ENCODE peak calls at places on chromosomes 2 and 18, in nine cellular contexts. R is GM13976, G is bronchial epithelial cell, H is adrenal gland, X is HL-60, V is progenitor cell of endocrine pancreas, T is ovary, B is lower lobe of right lung, L is BJ. Q is an unnamed sample.

GRCh38 chr18:40984856-40985255 is 970.2 kb upstream of the PIK3C3 start:
- DNase-seq in V (no peak), R (no peak), T (no peak), X (no peak), L (no peak), G (peak), H (no peak), B (no peak), Q (peak)

GRCh38 chr2:127479219-127479825 is 47.0 kb downstream of the IWS1 start:
- DNase-seq in T (no peak), G (peak), V (no peak), X (peak), H (no peak), L (peak), R (peak), B (no peak), Q (peak)

GRCh38 chr2:207825033-207825957 is 55.6 kb upstream of the FZD5 start:
- DNase-seq in B (no peak), L (no peak), X (no peak), V (no peak), G (no peak), R (no peak), H (no peak), T (no peak), Q (no peak)

GRCh38 chr2:119897996-119898395 is 114.9 kb upstream of the EPB41L5 start:
- DNase-seq in V (no peak), B (no peak), X (no peak), T (no peak), H (no peak), R (no peak), G (no peak), L (no peak), Q (no peak)

GRCh38 chr2:62568983-62569837 is 63.2 kb upstream of the TMEM17 start:
- DNase-seq in V (no peak), B (no peak), L (no peak), G (peak), T (no peak), R (no peak), X (no peak), H (no peak), Q (peak)

GRCh38 chr2:164910091-164910899 is 45.0 kb downstream of the SLC38A11 start:
- DNase-seq in T (no peak), R (no peak), V (no peak), G (peak), L (no peak), X (no peak), H (peak), B (no peak), Q (peak)

GRCh38 chr18:26723986-26724385 is 141.5 kb downstream of the AQP4 start:
- DNase-seq in X (peak), L (no peak), H (no peak), B (no peak), T (no peak), G (peak), V (no peak), R (no peak), Q (no peak)

GRCh38 chr2:232632904-232633412 is 446 bp upstream of the EFHD1 start:
- DNase-seq in G (no peak), X (no peak), L (peak), V (peak), B (no peak), T (peak), H (peak), R (no peak), Q (peak)

GRCh38 chr2:226798422-226799210 is 1.0 kb downstream of the IRS1 start:
- DNase-seq in X (no peak), T (peak), R (peak), V (no peak), H (peak), L (no peak), G (no peak), B (peak), Q (peak)
- TF ChIP-seq CTCF in X (no peak), T (no peak), R (peak), V (peak), H (no peak), L (peak), G (peak), B (no peak), Q (peak)

GRCh38 chr2:202910687-202911086 is 786 bp downstream of the WDR12 start:
- DNase-seq in L (no peak), X (no peak), B (no peak), H (no peak), T (no peak), R (no peak), G (no peak), V (no peak), Q (no peak)

GRCh38 chr2:202911203-202911512 is 315 bp downstream of the WDR12 start:
- DNase-seq in G (no peak), H (no peak), X (no peak), B (no peak), V (no peak), R (no peak), L (no peak), T (peak), Q (no peak)

GRCh38 chr2:202909394-202910192 is 1.9 kb downstream of the WDR12 start:
- DNase-seq in X (peak), H (no peak), T (no peak), L (no peak), G (no peak), R (no peak), V (no peak), B (no peak), Q (peak)

GRCh38 chr2:202908186-202908585 is 3.3 kb downstream of the WDR12 start:
- DNase-seq in H (no peak), V (no peak), G (no peak), T (no peak), X (no peak), B (no peak), R (no peak), L (no peak), Q (no peak)

DNA sequence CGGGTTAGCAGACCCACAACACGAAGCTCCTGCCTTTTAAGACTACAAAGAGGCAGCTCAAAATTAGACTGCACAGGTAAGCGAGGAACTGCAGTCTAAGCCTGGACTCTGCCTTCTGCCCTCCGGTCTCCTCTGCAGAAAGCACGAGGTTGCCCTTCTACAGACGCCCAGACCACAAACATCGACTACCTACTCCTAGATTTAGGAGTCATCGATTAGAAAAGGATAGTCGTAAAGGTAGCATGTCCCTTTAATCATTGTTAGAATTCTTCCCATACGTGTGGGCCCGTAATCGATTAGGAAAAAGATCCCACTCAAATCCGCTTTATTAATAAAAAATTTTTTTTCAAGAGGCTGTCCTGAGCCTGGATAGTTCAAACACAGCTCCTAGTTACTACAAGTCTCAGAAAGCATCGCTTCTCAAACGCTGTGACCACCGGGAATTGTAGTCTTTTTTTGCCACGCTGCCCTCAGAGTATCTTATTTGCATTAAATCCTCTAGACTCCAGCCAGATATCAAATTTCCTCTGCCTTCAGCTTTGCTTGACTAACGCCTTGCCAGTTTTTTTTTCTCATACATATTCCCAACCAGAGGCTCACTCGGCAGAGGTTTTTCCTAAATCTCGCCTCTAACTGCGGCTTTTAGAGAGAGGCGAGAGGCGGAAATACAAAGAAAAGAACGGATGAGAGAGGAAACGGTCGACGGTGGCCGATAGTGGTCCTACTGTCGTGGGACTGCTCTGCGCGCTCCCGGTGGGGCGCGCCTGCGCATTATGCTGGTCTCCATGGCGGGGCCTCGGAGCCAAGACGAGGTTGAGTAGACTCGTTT is at the start of the genes CARF and WDR12:
- DNase-seq in R (peak), B (peak), H (peak), X (peak), L (peak), T (peak), V (peak), G (peak), Q (peak)
- TF ChIP-seq CTCF in R (no peak), B (no peak), H (no peak), X (no peak), L (no peak), T (no peak), V (no peak), G (no peak), Q (no peak)

GRCh38 chr2:27291865-27292264 is 9.6 kb downstream of the TRIM54 start:
- DNase-seq in T (no peak), R (no peak), B (no peak), V (no peak), X (no peak), H (no peak), G (peak), L (no peak), Q (no peak)
- TF ChIP-seq CTCF in T (no peak), R (no peak), B (no peak), V (peak), X (no peak), H (no peak), G (no peak), L (no peak), Q (no peak)

GRCh38 chr2:151727593-151728552 is 6.4 kb downstream of the NEB start:
- DNase-seq in R (no peak), G (no peak), V (no peak), X (no peak), L (no peak), T (no peak), H (peak), B (no peak), Q (no peak)

GRCh38 chr2:151730242-151730975 is 3.9 kb downstream of the NEB start:
- DNase-seq in V (no peak), G (peak), L (no peak), R (peak), T (no peak), H (no peak), B (no peak), X (no peak), Q (peak)

GRCh38 chr2:151729837-151730236 is 4.4 kb downstream of the NEB start:
- DNase-seq in R (no peak), L (no peak), X (no peak), H (no peak), B (no peak), G (no peak), V (no peak), T (no peak), Q (no peak)

GRCh38 chr2:151729416-151729811 is 4.9 kb downstream of the NEB start:
- DNase-seq in R (no peak), V (no peak), X (no peak), L (no peak), T (no peak), B (no peak), G (no peak), H (no peak), Q (no peak)

GRCh38 chr2:151728736-151729415 is 5.4 kb downstream of the NEB start:
- DNase-seq in X (no peak), V (no peak), G (no peak), B (no peak), T (no peak), H (no peak), L (no peak), R (no peak), Q (no peak)
- TF ChIP-seq CTCF in X (no peak), V (no peak), G (no peak), B (no peak), T (no peak), H (no peak), L (no peak), R (no peak), Q (no peak)

GRCh38 chr2:139940701-139941100 is 1160.5 kb upstream of the NXPH2 start:
- DNase-seq in R (no peak), T (no peak), X (no peak), H (no peak), L (no peak), V (no peak), B (no peak), G (no peak), Q (no peak)

GRCh38 chr2:139949242-139949972 is 1169.2 kb upstream of the NXPH2 start:
- DNase-seq in L (no peak), H (no peak), R (no peak), X (no peak), T (no peak), B (no peak), G (no peak), V (no peak), Q (no peak)

GRCh38 chr2:139946690-139947089 is 1166.5 kb upstream of the NXPH2 start:
- DNase-seq in R (no peak), L (no peak), B (no peak), T (no peak), X (no peak), H (no peak), V (no peak), G (no peak), Q (no peak)
- TF ChIP-seq CTCF in R (no peak), L (no peak), B (no peak), T (no peak), X (peak), H (no peak), V (peak), G (no peak), Q (peak)

GRCh38 chr2:229416116-229416694 is 145.1 kb upstream of the PID1 start:
- DNase-seq in G (no peak), X (peak), L (peak), B (peak), V (no peak), R (no peak), H (peak), T (peak), Q (peak)
- TF ChIP-seq CTCF in G (no peak), X (no peak), L (no peak), B (no peak), V (no peak), R (no peak), H (no peak), T (no peak), Q (peak)

DNA sequence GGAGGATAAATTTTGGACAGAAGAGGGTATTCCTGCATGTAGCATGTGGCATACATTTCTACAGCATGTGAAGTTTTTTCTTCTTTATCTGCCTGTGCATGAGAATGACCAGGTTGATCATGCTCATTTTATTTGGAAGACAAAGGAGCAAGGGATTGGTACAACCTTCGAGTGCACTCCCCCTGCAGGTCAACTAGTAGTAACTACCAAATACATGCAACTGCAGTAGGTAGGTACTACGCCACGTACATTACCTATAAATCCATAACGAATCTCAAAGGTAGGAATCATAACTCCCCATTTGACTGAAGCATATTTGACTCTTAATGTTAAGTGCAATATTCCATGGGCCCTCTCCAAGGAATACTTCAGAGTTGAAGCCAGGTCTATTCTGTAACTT is 763.9 kb downstream of the TSN start:
- DNase-seq in G (no peak), V (no peak), T (no peak), R (no peak), B (no peak), H (no peak), L (no peak), X (no peak), Q (no peak)
- TF ChIP-seq CTCF in G (no peak), V (no peak), T (no peak), R (no peak), B (no peak), H (no peak), L (no peak), X (no peak), Q (no peak)

Q was measured in choroid plexus epithelial cell.